ENCODE peak calls at places on chromosomes 3 and 15, in five cellular contexts. Z is IMR-90, U is psoas muscle, Y is right lobe of liver, M is cardiac muscle cell. S is an unnamed sample.
A peak's percentile ranks its signal among the peaks of the same experiment; 100 is the strongest.

GRCh38 chr3:37628711-37629301 is 232.9 kb upstream of the CTDSPL start:
- DNase-seq in Z (peak; percentile 20), U (no peak), Y (no peak), M (no peak), S (no peak)

GRCh38 chr3:99646107-99646435 is 7.7 kb downstream of the COL8A1 start:
- DNase-seq in Z (no peak), U (no peak), Y (no peak), M (no peak), S (no peak)

GRCh38 chr3:24867783-24868182 is 373.1 kb upstream of the THRB start:
- DNase-seq in Z (no peak), U (no peak), Y (no peak), M (no peak), S (no peak)

GRCh38 chr15:31974855-31975421 is 55.4 kb upstream of the CHRNA7 start:
- DNase-seq in Z (peak; percentile 0), U (no peak), Y (no peak), M (peak; percentile 82), S (no peak)

GRCh38 chr3:98744283-98744682 is 18.9 kb upstream of the ST3GAL6 start:
- DNase-seq in Z (no peak), U (no peak), Y (no peak), M (no peak), S (no peak)

GRCh38 chr15:91561371-91562100 is 292.0 kb upstream of the SLCO3A1 start:
- DNase-seq in Z (peak; percentile 98), U (peak; percentile 47), Y (no peak), M (no peak), S (no peak)

GRCh38 chr3:117708601-117709000 is 999.0 kb downstream of the TUSC7 start:
- DNase-seq in Z (peak; percentile 53), U (no peak), Y (no peak), M (no peak), S (no peak)

GRCh38 chr3:186385856-186386602 is 24.0 kb upstream of the DGKG start:
- DNase-seq in Z (no peak), U (no peak), Y (no peak), M (no peak), S (no peak)

GRCh38 chr3:57544181-57545125 is at the start of gene DNAH12:
- DNase-seq in Z (no peak), U (no peak), Y (peak; percentile 33), M (peak; percentile 83), S (peak; percentile 83)

GRCh38 chr3:127184870-127185216 is 8.1 kb upstream of the PRR23E start:
- DNase-seq in Z (no peak), U (no peak), Y (no peak), M (no peak), S (no peak)

GRCh38 chr3:49518441-49518840 is 35.8 kb upstream of the BSN start:
- DNase-seq in Z (no peak), U (no peak), Y (no peak), M (no peak), S (no peak)

GRCh38 chr3:172653004-172653403 is 57.9 kb downstream of the NCEH1 start:
- DNase-seq in Z (no peak), U (no peak), Y (no peak), M (no peak), S (no peak)

GRCh38 chr15:63048986-63049665 is 6.6 kb downstream of the TPM1 start:
- DNase-seq in Z (peak; percentile 66), U (peak; percentile 43), Y (peak; percentile 66), M (peak; percentile 85), S (peak; percentile 83)

GRCh38 chr15:63025460-63025859 is 17.1 kb upstream of the TPM1 start:
- DNase-seq in Z (no peak), U (no peak), Y (no peak), M (no peak), S (no peak)

GRCh38 chr3:15646924-15647511 is 45.5 kb downstream of the BTD start:
- DNase-seq in Z (peak; percentile 100), U (peak; percentile 67), Y (no peak), M (no peak), S (no peak)

GRCh38 chr3:192848371-192849233 is 69.1 kb downstream of the MB21D2 start:
- DNase-seq in Z (peak; percentile 58), U (no peak), Y (no peak), M (no peak), S (no peak)

GRCh38 chr3:133573629-133574194 is at the start of gene CDV3:
- DNase-seq in Z (no peak), U (no peak), Y (no peak), M (peak; percentile 87), S (no peak)

GRCh38 chr15:100571592-100572167 is 30.3 kb downstream of the LINS1 start:
- DNase-seq in Z (no peak), U (no peak), Y (no peak), M (no peak), S (no peak)

GRCh38 chr3:194204036-194204792 is 68.3 kb downstream of the HES1 start:
- DNase-seq in Z (no peak), U (no peak), Y (peak; percentile 68), M (peak; percentile 28), S (no peak)

GRCh38 chr15:25173241-25174028 is 218.6 kb downstream of the SNRPN start:
- DNase-seq in Z (no peak), U (peak; percentile 1), Y (peak; percentile 2), M (no peak), S (peak; percentile 23)

GRCh38 chr15:40451497-40452158 is 10.9 kb downstream of the BAHD1 start:
- DNase-seq in Z (no peak), U (no peak), Y (no peak), M (no peak), S (no peak)
- H3K4me1 ChIP-seq in Z (peaks cover 14% of the 10 kb centered on the region), U (peaks cover 27% of the 10 kb centered on the region), Y (no peaks in the 10 kb centered on the region), M (peaks cover 8% of the 10 kb centered on the region), S (peaks cover 16% of the 10 kb centered on the region)

DNA sequence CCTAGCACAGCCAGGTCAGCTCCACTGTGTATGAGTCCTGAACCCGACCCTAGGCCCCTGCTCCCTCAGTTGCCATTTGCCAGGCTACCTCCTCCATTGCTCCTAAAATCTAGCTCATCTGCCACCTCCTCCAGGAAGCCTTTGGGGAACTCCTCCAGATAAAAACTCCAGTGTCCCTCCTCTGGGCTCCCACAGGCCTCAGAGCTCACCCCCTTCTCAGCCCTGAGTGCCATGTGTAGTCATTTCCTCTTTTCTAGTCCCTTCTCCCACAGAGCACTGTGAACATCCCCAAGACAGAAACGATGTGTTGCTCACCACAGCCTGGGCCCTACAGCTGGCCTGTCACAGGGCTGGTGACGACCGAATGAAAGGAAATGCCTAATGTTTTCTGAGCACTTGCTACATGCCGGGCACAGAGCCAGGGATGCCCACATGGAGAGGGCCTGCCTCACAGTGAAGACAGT is 61.0 kb downstream of the IQSEC1 start:
- DNase-seq in Z (peak; percentile 44), U (peak; percentile 75), Y (peak; percentile 75), M (no peak), S (peak; percentile 93)
- H3K27ac ChIP-seq in Z (no peak overlapping the region), U (peak overlapping the region; percentile 6), Y (peak overlapping the region; percentile 47), M (no peak overlapping the region), S (peak overlapping the region; percentile 96)

DNA sequence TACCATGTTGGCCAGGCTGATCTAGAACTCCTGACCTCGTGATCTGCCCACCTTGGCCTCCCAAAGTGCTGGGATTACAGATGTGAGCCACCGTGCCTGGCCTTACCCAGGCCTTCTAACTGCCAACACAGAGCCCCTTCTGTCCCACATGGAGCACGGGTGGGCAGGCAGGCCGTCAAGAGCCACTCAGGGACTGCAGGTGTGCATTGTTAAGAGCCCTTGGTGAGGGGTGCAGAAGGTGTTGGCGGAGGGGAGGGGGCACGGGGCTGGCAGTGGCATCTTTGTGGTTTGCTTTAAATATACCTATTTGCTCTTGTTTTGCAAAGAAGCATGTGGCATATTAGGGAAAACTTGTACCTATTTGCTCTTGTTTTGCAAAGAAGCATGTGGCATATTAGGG is 37.3 kb downstream of the SMAD6 start:
- DNase-seq in Z (no peak), U (no peak), Y (peak; percentile 7), M (no peak), S (peak; percentile 15)
- H3K4me1 ChIP-seq in Z (peaks cover 19% of the 10 kb centered on the region), U (peaks cover 8% of the 10 kb centered on the region), Y (peaks cover 8% of the 10 kb centered on the region), M (peaks cover 40% of the 10 kb centered on the region), S (peaks cover 73% of the 10 kb centered on the region)

GRCh38 chr3:72238341-72238740 is 453.4 kb upstream of the PROK2 start:
- DNase-seq in Z (no peak), U (no peak), Y (no peak), M (no peak), S (no peak)

GRCh38 chr3:72237679-72238320 is 452.9 kb upstream of the PROK2 start:
- DNase-seq in Z (no peak), U (no peak), Y (no peak), M (no peak), S (no peak)

GRCh38 chr3:72242326-72242725 is 457.4 kb upstream of the PROK2 start:
- DNase-seq in Z (no peak), U (no peak), Y (no peak), M (no peak), S (no peak)

GRCh38 chr3:72241525-72241924 is 456.6 kb upstream of the PROK2 start:
- DNase-seq in Z (no peak), U (no peak), Y (no peak), M (no peak), S (no peak)

DNA sequence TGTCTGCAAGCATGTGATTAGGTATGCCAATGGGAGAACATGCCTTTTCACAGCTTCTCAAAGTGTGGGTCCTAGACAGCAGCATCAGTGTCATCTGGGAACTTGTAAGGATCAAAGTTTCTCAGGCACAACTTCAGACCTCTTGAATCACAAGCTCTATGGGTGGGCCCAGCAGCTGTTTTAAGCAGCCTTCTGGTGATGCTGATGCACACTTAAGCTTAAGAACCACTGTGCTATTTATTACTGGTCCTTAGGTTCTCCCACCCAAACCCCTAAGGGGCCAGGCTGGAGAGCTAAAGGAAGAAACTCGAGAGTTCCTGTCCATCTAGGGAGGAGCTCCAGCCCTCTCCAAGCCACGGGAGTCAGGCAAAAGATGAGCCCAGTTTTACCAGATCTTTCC is 453.9 kb upstream of the PROK2 start:
- DNase-seq in Z (no peak), U (no peak), Y (no peak), M (no peak), S (no peak)
- H3K27ac ChIP-seq in Z (no peak overlapping the region), U (no peak overlapping the region), Y (no peak overlapping the region), M (no peak overlapping the region), S (no peak overlapping the region)

GRCh38 chr15:73930371-73930770 is 4.1 kb downstream of the LOXL1 start:
- DNase-seq in Z (peak; percentile 93), U (peak; percentile 75), Y (no peak), M (no peak), S (no peak)
- H3K4me1 ChIP-seq in Z (peaks cover 42% of the 10 kb centered on the region), U (peaks cover 17% of the 10 kb centered on the region), Y (no peaks in the 10 kb centered on the region), M (peaks cover 31% of the 10 kb centered on the region), S (peaks cover 13% of the 10 kb centered on the region)